ENCODE peak calls at places on chromosome 9, in eight cellular contexts. One of them, this sample, is unnamed.
A peak's percentile ranks its signal among the peaks of the same experiment; 100 is the strongest.

GRCh38 chr9:2630158-2630557 is 8.6 kb downstream of the VLDLR start:
- DNase-seq in IMR-90: no peak
- DNase-seq in HuH-7.5: no peak
- DNase-seq in HTR-8/SVneo: no peak
- DNase-seq in NCI-H1930: no peak
- DNase-seq in NCI-H1436 treated with DMSO at 0.1 percent for 48 hours: no peak
- DNase-seq in astrocyte of the spinal cord: no peak
- DNase-seq in B cell: no peak
- DNase-seq in this sample: no peak

GRCh38 chr9:126000731-126001580 is 253.8 kb downstream of the PBX3 start:
- DNase-seq in NCI-H1436 treated with DMSO at 0.1 percent for 48 hours: no peak
- DNase-seq in astrocyte of the spinal cord: no peak
- DNase-seq in HuH-7.5: no peak
- DNase-seq in IMR-90: no peak
- DNase-seq in B cell: no peak
- DNase-seq in NCI-H1930: no peak
- DNase-seq in HTR-8/SVneo: no peak
- DNase-seq in this sample: no peak

GRCh38 chr9:105503873-105504272 is 54.1 kb upstream of the FKTN start:
- DNase-seq in NCI-H1930: no peak
- DNase-seq in astrocyte of the spinal cord: no peak
- DNase-seq in NCI-H1436 treated with DMSO at 0.1 percent for 48 hours: no peak
- DNase-seq in B cell: no peak
- DNase-seq in HTR-8/SVneo: no peak
- DNase-seq in IMR-90: peak; percentile 19
- DNase-seq in HuH-7.5: no peak
- DNase-seq in this sample: peak; percentile 46

GRCh38 chr9:1707291-1707690 is 307.9 kb upstream of the SMARCA2 start:
- DNase-seq in NCI-H1930: no peak
- DNase-seq in IMR-90: no peak
- DNase-seq in astrocyte of the spinal cord: no peak
- DNase-seq in B cell: no peak
- DNase-seq in NCI-H1436 treated with DMSO at 0.1 percent for 48 hours: no peak
- DNase-seq in HTR-8/SVneo: no peak
- DNase-seq in HuH-7.5: no peak
- DNase-seq in this sample: no peak

GRCh38 chr9:35108946-35109575 is 6.1 kb upstream of the STOML2 start:
- DNase-seq in NCI-H1436 treated with DMSO at 0.1 percent for 48 hours: no peak
- DNase-seq in astrocyte of the spinal cord: no peak
- DNase-seq in HuH-7.5: no peak
- DNase-seq in B cell: no peak
- DNase-seq in NCI-H1930: no peak
- DNase-seq in IMR-90: no peak
- DNase-seq in HTR-8/SVneo: no peak
- DNase-seq in this sample: no peak

GRCh38 chr9:81082251-81082650 is 607.1 kb downstream of the TLE1 start:
- DNase-seq in HuH-7.5: no peak
- DNase-seq in NCI-H1930: no peak
- DNase-seq in B cell: no peak
- DNase-seq in HTR-8/SVneo: no peak
- DNase-seq in astrocyte of the spinal cord: peak; percentile 27
- DNase-seq in IMR-90: peak; percentile 21
- DNase-seq in NCI-H1436 treated with DMSO at 0.1 percent for 48 hours: no peak
- DNase-seq in this sample: peak; percentile 58

GRCh38 chr9:111683351-111683750 is 21.9 kb downstream of the GNG10 start:
- DNase-seq in B cell: no peak
- DNase-seq in NCI-H1436 treated with DMSO at 0.1 percent for 48 hours: no peak
- DNase-seq in NCI-H1930: no peak
- DNase-seq in IMR-90: no peak
- DNase-seq in astrocyte of the spinal cord: no peak
- DNase-seq in HuH-7.5: no peak
- DNase-seq in HTR-8/SVneo: no peak
- DNase-seq in this sample: no peak

GRCh38 chr9:27183701-27184100 is 74.7 kb downstream of the TEK start:
- DNase-seq in NCI-H1930: no peak
- DNase-seq in HTR-8/SVneo: no peak
- DNase-seq in NCI-H1436 treated with DMSO at 0.1 percent for 48 hours: no peak
- DNase-seq in astrocyte of the spinal cord: no peak
- DNase-seq in B cell: no peak
- DNase-seq in HuH-7.5: no peak
- DNase-seq in IMR-90: peak; percentile 50
- DNase-seq in this sample: peak; percentile 41

GRCh38 chr9:116149844-116150243 is 3.7 kb upstream of the PAPPA start:
- DNase-seq in astrocyte of the spinal cord: no peak
- DNase-seq in B cell: no peak
- DNase-seq in HuH-7.5: no peak
- DNase-seq in NCI-H1436 treated with DMSO at 0.1 percent for 48 hours: no peak
- DNase-seq in HTR-8/SVneo: no peak
- DNase-seq in IMR-90: no peak
- DNase-seq in NCI-H1930: no peak
- DNase-seq in this sample: no peak

GRCh38 chr9:115733318-115733717 is 420.3 kb upstream of the PAPPA start:
- DNase-seq in NCI-H1436 treated with DMSO at 0.1 percent for 48 hours: no peak
- DNase-seq in B cell: no peak
- DNase-seq in HuH-7.5: no peak
- DNase-seq in HTR-8/SVneo: no peak
- DNase-seq in NCI-H1930: no peak
- DNase-seq in astrocyte of the spinal cord: no peak
- DNase-seq in IMR-90: no peak
- DNase-seq in this sample: peak; percentile 9